ENCODE peak calls at places on chromosome 11, in four cellular contexts. One of them, this sample, is unnamed.

GRCh38 chr11:66220566-66220935 is 47.9 kb upstream of the RAB1B start:
- DNase-seq in head of caudate nucleus: no peak
- DNase-seq in adrenal gland: peak
- DNase-seq in GM23248: no peak
- DNase-seq in this sample: no peak

GRCh38 chr11:45606514-45607024 is 58.9 kb downstream of the CHST1 start:
- DNase-seq in head of caudate nucleus: no peak
- DNase-seq in GM23248: no peak
- DNase-seq in adrenal gland: no peak
- DNase-seq in this sample: peak

GRCh38 chr11:3080104-3080503 is 22.9 kb upstream of the CARS1 start:
- DNase-seq in GM23248: no peak
- DNase-seq in adrenal gland: no peak
- DNase-seq in head of caudate nucleus: no peak
- DNase-seq in this sample: no peak

GRCh38 chr11:95584589-95584988 is 205.0 kb downstream of the FAM76B start:
- DNase-seq in GM23248: no peak
- DNase-seq in head of caudate nucleus: no peak
- DNase-seq in adrenal gland: no peak
- DNase-seq in this sample: no peak

GRCh38 chr11:10022764-10023163 is 271.3 kb downstream of the SBF2 start:
- DNase-seq in GM23248: no peak
- DNase-seq in head of caudate nucleus: no peak
- DNase-seq in adrenal gland: no peak
- DNase-seq in this sample: no peak

GRCh38 chr11:57530215-57530595 is 349 bp downstream of the TIMM10 start:
- DNase-seq in head of caudate nucleus: no peak
- DNase-seq in adrenal gland: peak
- DNase-seq in GM23248: no peak
- DNase-seq in this sample: no peak

GRCh38 chr11:10272132-10272531 is 21.9 kb downstream of the SBF2 start:
- DNase-seq in adrenal gland: no peak
- DNase-seq in GM23248: peak
- DNase-seq in head of caudate nucleus: no peak
- DNase-seq in this sample: no peak

GRCh38 chr11:67056640-67057409 is at the start of gene RHOD:
- DNase-seq in adrenal gland: no peak
- DNase-seq in GM23248: peak
- DNase-seq in head of caudate nucleus: no peak
- DNase-seq in this sample: no peak

GRCh38 chr11:112826026-112826425 is 135.2 kb upstream of the NCAM1 start:
- DNase-seq in GM23248: no peak
- DNase-seq in head of caudate nucleus: no peak
- DNase-seq in adrenal gland: no peak
- DNase-seq in this sample: no peak

GRCh38 chr11:95324826-95325225 is 93.8 kb upstream of the SESN3 start:
- DNase-seq in head of caudate nucleus: no peak
- DNase-seq in adrenal gland: no peak
- DNase-seq in GM23248: no peak
- DNase-seq in this sample: no peak

GRCh38 chr11:76266269-76266668 is 60.0 kb upstream of the WNT11 start:
- DNase-seq in GM23248: peak
- DNase-seq in adrenal gland: peak
- DNase-seq in head of caudate nucleus: no peak
- DNase-seq in this sample: no peak

GRCh38 chr11:125358254-125358840 is 137.7 kb downstream of the FEZ1 start:
- DNase-seq in GM23248: peak
- DNase-seq in adrenal gland: no peak
- DNase-seq in head of caudate nucleus: no peak
- DNase-seq in this sample: no peak

GRCh38 chr11:75503531-75504099 is 22.1 kb downstream of the GDPD5 start:
- DNase-seq in GM23248: no peak
- DNase-seq in adrenal gland: no peak
- DNase-seq in head of caudate nucleus: no peak
- DNase-seq in this sample: no peak

GRCh38 chr11:123473941-123474668 is 44.0 kb downstream of the GRAMD1B start:
- DNase-seq in GM23248: peak
- DNase-seq in adrenal gland: no peak
- DNase-seq in head of caudate nucleus: no peak
- DNase-seq in this sample: no peak

GRCh38 chr11:27468643-27469332 is 3.8 kb downstream of the LGR4 start:
- DNase-seq in GM23248: peak
- DNase-seq in head of caudate nucleus: no peak
- DNase-seq in adrenal gland: no peak
- DNase-seq in this sample: no peak

GRCh38 chr11:66459138-66459778 is 7.4 kb upstream of the PELI3 start:
- DNase-seq in head of caudate nucleus: no peak
- DNase-seq in GM23248: no peak
- DNase-seq in adrenal gland: no peak
- DNase-seq in this sample: no peak

GRCh38 chr11:34327804-34328631 is 29.8 kb downstream of the ABTB2 start:
- DNase-seq in GM23248: no peak
- DNase-seq in head of caudate nucleus: peak
- DNase-seq in adrenal gland: no peak
- DNase-seq in this sample: no peak

GRCh38 chr11:108871152-108871551 is 206.3 kb downstream of the DDX10 start:
- DNase-seq in GM23248: peak
- DNase-seq in adrenal gland: peak
- DNase-seq in head of caudate nucleus: peak
- DNase-seq in this sample: no peak

GRCh38 chr11:130164221-130164570 is 4.6 kb downstream of the ST14 start:
- DNase-seq in GM23248: no peak
- DNase-seq in adrenal gland: no peak
- DNase-seq in head of caudate nucleus: no peak
- DNase-seq in this sample: no peak

GRCh38 chr11:11137339-11137738 is 215.7 kb downstream of the CSNK2A3 start:
- DNase-seq in head of caudate nucleus: no peak
- DNase-seq in adrenal gland: no peak
- DNase-seq in GM23248: no peak
- DNase-seq in this sample: no peak

GRCh38 chr11:128171496-128171895 is 415.9 kb downstream of the ETS1 start:
- DNase-seq in GM23248: peak
- DNase-seq in adrenal gland: no peak
- DNase-seq in head of caudate nucleus: no peak
- DNase-seq in this sample: no peak

GRCh38 chr11:69391192-69392103 is 90.0 kb upstream of the LINC01488 start:
- DNase-seq in adrenal gland: no peak
- DNase-seq in GM23248: no peak
- DNase-seq in head of caudate nucleus: no peak
- DNase-seq in this sample: no peak

GRCh38 chr11:22778642-22779041 is 51.0 kb downstream of the SVIP start:
- DNase-seq in adrenal gland: no peak
- DNase-seq in head of caudate nucleus: no peak
- DNase-seq in GM23248: no peak
- DNase-seq in this sample: no peak

GRCh38 chr11:69249641-69250502 is 44.1 kb upstream of the MYEOV start:
- DNase-seq in head of caudate nucleus: no peak
- DNase-seq in GM23248: peak
- DNase-seq in adrenal gland: no peak
- DNase-seq in this sample: no peak

GRCh38 chr11:44946268-44946667 is 4.4 kb downstream of the TP53I11 start:
- DNase-seq in adrenal gland: no peak
- DNase-seq in GM23248: peak
- DNase-seq in head of caudate nucleus: no peak
- DNase-seq in this sample: no peak

GRCh38 chr11:65927904-65928397 is 8.7 kb downstream of the DRAP1 start:
- DNase-seq in GM23248: peak
- DNase-seq in head of caudate nucleus: no peak
- DNase-seq in adrenal gland: no peak
- DNase-seq in this sample: no peak

GRCh38 chr11:46315033-46315738 is 32.1 kb upstream of the DGKZ start:
- DNase-seq in GM23248: peak
- DNase-seq in head of caudate nucleus: peak
- DNase-seq in adrenal gland: peak
- DNase-seq in this sample: peak

GRCh38 chr11:79439893-79440450 is 858 bp downstream of the TENM4 start:
- DNase-seq in adrenal gland: peak
- DNase-seq in head of caudate nucleus: peak
- DNase-seq in GM23248: no peak
- DNase-seq in this sample: no peak

GRCh38 chr11:11574373-11574772 is 47.4 kb downstream of the GALNT18 start:
- DNase-seq in adrenal gland: no peak
- DNase-seq in GM23248: no peak
- DNase-seq in head of caudate nucleus: no peak
- DNase-seq in this sample: no peak

GRCh38 chr11:18752502-18752901 is 26.5 kb upstream of the IGSF22 start:
- DNase-seq in head of caudate nucleus: no peak
- DNase-seq in GM23248: no peak
- DNase-seq in adrenal gland: no peak
- DNase-seq in this sample: no peak

GRCh38 chr11:8250981-8251620 is 12.6 kb downstream of the LMO1 start:
- DNase-seq in adrenal gland: no peak
- DNase-seq in GM23248: no peak
- DNase-seq in head of caudate nucleus: peak
- DNase-seq in this sample: no peak

GRCh38 chr11:87924125-87924524 is 251.1 kb downstream of the RAB38 start:
- DNase-seq in head of caudate nucleus: no peak
- DNase-seq in GM23248: no peak
- DNase-seq in adrenal gland: no peak
- DNase-seq in this sample: no peak

GRCh38 chr11:34161812-34162506 is 56.5 kb downstream of the NAT10 start:
- DNase-seq in head of caudate nucleus: no peak
- DNase-seq in adrenal gland: peak
- DNase-seq in GM23248: peak
- DNase-seq in this sample: no peak

GRCh38 chr11:119540370-119541125 is 117.6 kb upstream of the THY1 start:
- DNase-seq in head of caudate nucleus: no peak
- DNase-seq in GM23248: no peak
- DNase-seq in adrenal gland: no peak
- DNase-seq in this sample: no peak

GRCh38 chr11:7573558-7574296 is 59.9 kb downstream of the PPFIBP2 start:
- DNase-seq in GM23248: no peak
- DNase-seq in head of caudate nucleus: no peak
- DNase-seq in adrenal gland: no peak
- DNase-seq in this sample: no peak

GRCh38 chr11:117851091-117851490 is 25.4 kb downstream of the FXYD6 start:
- DNase-seq in adrenal gland: no peak
- DNase-seq in GM23248: no peak
- DNase-seq in head of caudate nucleus: peak
- DNase-seq in this sample: peak

GRCh38 chr11:92136792-92137191 is 87.8 kb upstream of the FAT3 start:
- DNase-seq in adrenal gland: no peak
- DNase-seq in head of caudate nucleus: no peak
- DNase-seq in GM23248: no peak
- DNase-seq in this sample: no peak

GRCh38 chr11:2662430-2663299 is 37.1 kb downstream of the KCNQ1OT1 start:
- DNase-seq in GM23248: no peak
- DNase-seq in head of caudate nucleus: no peak
- DNase-seq in adrenal gland: no peak
- DNase-seq in this sample: no peak

GRCh38 chr11:26084313-26084712 is 247.6 kb upstream of the ANO3 start:
- DNase-seq in head of caudate nucleus: no peak
- DNase-seq in adrenal gland: no peak
- DNase-seq in GM23248: no peak
- DNase-seq in this sample: no peak

GRCh38 chr11:15969281-15969680 is 387.1 kb downstream of the SOX6 start:
- DNase-seq in adrenal gland: peak
- DNase-seq in GM23248: peak
- DNase-seq in head of caudate nucleus: peak
- DNase-seq in this sample: no peak

This sample was measured in NCI-H2227 treated with DMSO at 0.1 percent for 48 hours.